ENCODE peak calls at places on chromosomes 11 and 22, in six cellular contexts. One of them, this sample, is unnamed.
A peak's percentile ranks its signal among the peaks of the same experiment; 100 is the strongest.

GRCh38 chr11:80307676-80308075 is 866.8 kb upstream of the TENM4 start:
- DNase-seq in stimulated activated CD4-positive, alpha-beta T cell treated with anti-CD3 and anti-CD28 coated beads, Interleukin-15, amount 100 ng/mL, for 48 hours: no peak
- DNase-seq in head of caudate nucleus: no peak
- DNase-seq in anterior cingulate cortex: no peak
- DNase-seq in Caco-2: no peak
- DNase-seq in RPMI7951: no peak
- DNase-seq in this sample: no peak

GRCh38 chr11:3380706-3381570 is 2.0 kb upstream of the ZNF195 start:
- DNase-seq in stimulated activated CD4-positive, alpha-beta T cell treated with anti-CD3 and anti-CD28 coated beads, Interleukin-15, amount 100 ng/mL, for 48 hours: no peak
- DNase-seq in head of caudate nucleus: no peak
- DNase-seq in anterior cingulate cortex: no peak
- DNase-seq in Caco-2: no peak
- DNase-seq in RPMI7951: no peak
- DNase-seq in this sample: no peak

GRCh38 chr11:79237676-79238075 is 203.2 kb downstream of the TENM4 start:
- DNase-seq in stimulated activated CD4-positive, alpha-beta T cell treated with anti-CD3 and anti-CD28 coated beads, Interleukin-15, amount 100 ng/mL, for 48 hours: no peak
- DNase-seq in head of caudate nucleus: no peak
- DNase-seq in anterior cingulate cortex: no peak
- DNase-seq in Caco-2: no peak
- DNase-seq in RPMI7951: peak; percentile 89
- DNase-seq in this sample: no peak

GRCh38 chr11:119453881-119454280 is 30.9 kb upstream of the THY1 start:
- DNase-seq in stimulated activated CD4-positive, alpha-beta T cell treated with anti-CD3 and anti-CD28 coated beads, Interleukin-15, amount 100 ng/mL, for 48 hours: no peak
- DNase-seq in head of caudate nucleus: no peak
- DNase-seq in anterior cingulate cortex: no peak
- DNase-seq in Caco-2: no peak
- DNase-seq in RPMI7951: no peak
- DNase-seq in this sample: no peak

GRCh38 chr11:113193894-113194293 is 120.5 kb upstream of the TTC12 start:
- DNase-seq in stimulated activated CD4-positive, alpha-beta T cell treated with anti-CD3 and anti-CD28 coated beads, Interleukin-15, amount 100 ng/mL, for 48 hours: no peak
- DNase-seq in head of caudate nucleus: no peak
- DNase-seq in anterior cingulate cortex: no peak
- DNase-seq in Caco-2: no peak
- DNase-seq in RPMI7951: peak; percentile 42
- DNase-seq in this sample: no peak

GRCh38 chr11:111977141-111978027 is 40.2 kb downstream of the DIXDC1 start:
- DNase-seq in stimulated activated CD4-positive, alpha-beta T cell treated with anti-CD3 and anti-CD28 coated beads, Interleukin-15, amount 100 ng/mL, for 48 hours: no peak
- DNase-seq in head of caudate nucleus: peak; percentile 81
- DNase-seq in anterior cingulate cortex: peak; percentile 76
- DNase-seq in Caco-2: peak; percentile 54
- DNase-seq in RPMI7951: peak; percentile 48
- DNase-seq in this sample: peak; percentile 37

GRCh38 chr11:43943931-43944751 is 1.7 kb downstream of the C11orf96 start:
- DNase-seq in stimulated activated CD4-positive, alpha-beta T cell treated with anti-CD3 and anti-CD28 coated beads, Interleukin-15, amount 100 ng/mL, for 48 hours: no peak
- DNase-seq in head of caudate nucleus: no peak
- DNase-seq in anterior cingulate cortex: no peak
- DNase-seq in Caco-2: no peak
- DNase-seq in RPMI7951: peak; percentile 44
- DNase-seq in this sample: no peak

GRCh38 chr22:26314171-26314570 is 114.9 kb upstream of the ASPHD2 start:
- DNase-seq in stimulated activated CD4-positive, alpha-beta T cell treated with anti-CD3 and anti-CD28 coated beads, Interleukin-15, amount 100 ng/mL, for 48 hours: no peak
- DNase-seq in head of caudate nucleus: no peak
- DNase-seq in anterior cingulate cortex: no peak
- DNase-seq in Caco-2: no peak
- DNase-seq in RPMI7951: no peak
- DNase-seq in this sample: no peak

GRCh38 chr11:27291302-27291889 is 71.6 kb downstream of the CCDC34 start:
- DNase-seq in stimulated activated CD4-positive, alpha-beta T cell treated with anti-CD3 and anti-CD28 coated beads, Interleukin-15, amount 100 ng/mL, for 48 hours: no peak
- DNase-seq in head of caudate nucleus: no peak
- DNase-seq in anterior cingulate cortex: no peak
- DNase-seq in Caco-2: peak; percentile 21
- DNase-seq in RPMI7951: peak; percentile 9
- DNase-seq in this sample: peak; percentile 41

GRCh38 chr11:94131363-94132115 is 2.9 kb downstream of the PANX1 start:
- DNase-seq in stimulated activated CD4-positive, alpha-beta T cell treated with anti-CD3 and anti-CD28 coated beads, Interleukin-15, amount 100 ng/mL, for 48 hours: no peak
- DNase-seq in head of caudate nucleus: no peak
- DNase-seq in anterior cingulate cortex: no peak
- DNase-seq in Caco-2: no peak
- DNase-seq in RPMI7951: peak; percentile 46
- DNase-seq in this sample: no peak

GRCh38 chr11:119422505-119423416 is at the start of gene THY1:
- DNase-seq in stimulated activated CD4-positive, alpha-beta T cell treated with anti-CD3 and anti-CD28 coated beads, Interleukin-15, amount 100 ng/mL, for 48 hours: no peak
- DNase-seq in head of caudate nucleus: peak; percentile 91
- DNase-seq in anterior cingulate cortex: peak; percentile 84
- DNase-seq in Caco-2: no peak
- DNase-seq in RPMI7951: peak; percentile 67
- DNase-seq in this sample: peak; percentile 34

GRCh38 chr11:19889531-19889930 is 176.9 kb downstream of the NAV2 start:
- DNase-seq in stimulated activated CD4-positive, alpha-beta T cell treated with anti-CD3 and anti-CD28 coated beads, Interleukin-15, amount 100 ng/mL, for 48 hours: no peak
- DNase-seq in head of caudate nucleus: no peak
- DNase-seq in anterior cingulate cortex: no peak
- DNase-seq in Caco-2: no peak
- DNase-seq in RPMI7951: peak; percentile 25
- DNase-seq in this sample: peak; percentile 61

GRCh38 chr22:27260087-27260730 is 541.3 kb downstream of the MN1 start:
- DNase-seq in stimulated activated CD4-positive, alpha-beta T cell treated with anti-CD3 and anti-CD28 coated beads, Interleukin-15, amount 100 ng/mL, for 48 hours: no peak
- DNase-seq in head of caudate nucleus: no peak
- DNase-seq in anterior cingulate cortex: no peak
- DNase-seq in Caco-2: no peak
- DNase-seq in RPMI7951: peak; percentile 56
- DNase-seq in this sample: no peak

GRCh38 chr11:84419576-84419975 is 1133.4 kb upstream of the CCDC90B start:
- DNase-seq in stimulated activated CD4-positive, alpha-beta T cell treated with anti-CD3 and anti-CD28 coated beads, Interleukin-15, amount 100 ng/mL, for 48 hours: no peak
- DNase-seq in head of caudate nucleus: no peak
- DNase-seq in anterior cingulate cortex: no peak
- DNase-seq in Caco-2: no peak
- DNase-seq in RPMI7951: no peak
- DNase-seq in this sample: no peak

GRCh38 chr11:85823816-85824215 is 12.9 kb upstream of the SYTL2 start:
- DNase-seq in stimulated activated CD4-positive, alpha-beta T cell treated with anti-CD3 and anti-CD28 coated beads, Interleukin-15, amount 100 ng/mL, for 48 hours: peak; percentile 27
- DNase-seq in head of caudate nucleus: no peak
- DNase-seq in anterior cingulate cortex: no peak
- DNase-seq in Caco-2: no peak
- DNase-seq in RPMI7951: no peak
- DNase-seq in this sample: no peak

GRCh38 chr11:60872952-60873524 is 5.7 kb downstream of the ZP1 start:
- DNase-seq in stimulated activated CD4-positive, alpha-beta T cell treated with anti-CD3 and anti-CD28 coated beads, Interleukin-15, amount 100 ng/mL, for 48 hours: no peak
- DNase-seq in head of caudate nucleus: peak; percentile 54
- DNase-seq in anterior cingulate cortex: no peak
- DNase-seq in Caco-2: no peak
- DNase-seq in RPMI7951: peak; percentile 89
- DNase-seq in this sample: peak; percentile 25

GRCh38 chr11:12316432-12316831 is 60.9 kb upstream of the PARVA start:
- DNase-seq in stimulated activated CD4-positive, alpha-beta T cell treated with anti-CD3 and anti-CD28 coated beads, Interleukin-15, amount 100 ng/mL, for 48 hours: no peak
- DNase-seq in head of caudate nucleus: no peak
- DNase-seq in anterior cingulate cortex: no peak
- DNase-seq in Caco-2: no peak
- DNase-seq in RPMI7951: no peak
- DNase-seq in this sample: no peak

GRCh38 chr11:32931605-32932004 is 39.0 kb downstream of the QSER1 start:
- DNase-seq in stimulated activated CD4-positive, alpha-beta T cell treated with anti-CD3 and anti-CD28 coated beads, Interleukin-15, amount 100 ng/mL, for 48 hours: no peak
- DNase-seq in head of caudate nucleus: no peak
- DNase-seq in anterior cingulate cortex: no peak
- DNase-seq in Caco-2: no peak
- DNase-seq in RPMI7951: no peak
- DNase-seq in this sample: no peak

GRCh38 chr11:255176-255575 is 18.4 kb downstream of the PSMD13 start:
- DNase-seq in stimulated activated CD4-positive, alpha-beta T cell treated with anti-CD3 and anti-CD28 coated beads, Interleukin-15, amount 100 ng/mL, for 48 hours: no peak
- DNase-seq in head of caudate nucleus: no peak
- DNase-seq in anterior cingulate cortex: no peak
- DNase-seq in Caco-2: no peak
- DNase-seq in RPMI7951: no peak
- DNase-seq in this sample: no peak

GRCh38 chr11:76391039-76391438 is 9.9 kb downstream of the GVQW3 start:
- DNase-seq in stimulated activated CD4-positive, alpha-beta T cell treated with anti-CD3 and anti-CD28 coated beads, Interleukin-15, amount 100 ng/mL, for 48 hours: no peak
- DNase-seq in head of caudate nucleus: no peak
- DNase-seq in anterior cingulate cortex: no peak
- DNase-seq in Caco-2: no peak
- DNase-seq in RPMI7951: peak; percentile 8
- DNase-seq in this sample: no peak

GRCh38 chr11:34345991-34346480 is 11.8 kb downstream of the ABTB2 start:
- DNase-seq in stimulated activated CD4-positive, alpha-beta T cell treated with anti-CD3 and anti-CD28 coated beads, Interleukin-15, amount 100 ng/mL, for 48 hours: no peak
- DNase-seq in head of caudate nucleus: peak; percentile 44
- DNase-seq in anterior cingulate cortex: peak; percentile 13
- DNase-seq in Caco-2: no peak
- DNase-seq in RPMI7951: peak; percentile 81
- DNase-seq in this sample: peak; percentile 90

GRCh38 chr11:99015634-99016454 is 4.9 kb upstream of the CNTN5 start:
- DNase-seq in stimulated activated CD4-positive, alpha-beta T cell treated with anti-CD3 and anti-CD28 coated beads, Interleukin-15, amount 100 ng/mL, for 48 hours: no peak
- DNase-seq in head of caudate nucleus: peak; percentile 36
- DNase-seq in anterior cingulate cortex: no peak
- DNase-seq in Caco-2: peak; percentile 55
- DNase-seq in RPMI7951: peak; percentile 39
- DNase-seq in this sample: peak; percentile 38

GRCh38 chr11:41040474-41040873 is 419.0 kb downstream of the LRRC4C start:
- DNase-seq in stimulated activated CD4-positive, alpha-beta T cell treated with anti-CD3 and anti-CD28 coated beads, Interleukin-15, amount 100 ng/mL, for 48 hours: no peak
- DNase-seq in head of caudate nucleus: no peak
- DNase-seq in anterior cingulate cortex: no peak
- DNase-seq in Caco-2: no peak
- DNase-seq in RPMI7951: no peak
- DNase-seq in this sample: no peak

GRCh38 chr11:59556115-59556882 is 45.0 kb downstream of the OR4D9 start:
- DNase-seq in stimulated activated CD4-positive, alpha-beta T cell treated with anti-CD3 and anti-CD28 coated beads, Interleukin-15, amount 100 ng/mL, for 48 hours: peak; percentile 72
- DNase-seq in head of caudate nucleus: peak; percentile 71
- DNase-seq in anterior cingulate cortex: peak; percentile 60
- DNase-seq in Caco-2: peak; percentile 83
- DNase-seq in RPMI7951: peak; percentile 85
- DNase-seq in this sample: peak; percentile 86

GRCh38 chr22:37571258-37571991 is 8.5 kb downstream of the LGALS2 start:
- DNase-seq in stimulated activated CD4-positive, alpha-beta T cell treated with anti-CD3 and anti-CD28 coated beads, Interleukin-15, amount 100 ng/mL, for 48 hours: no peak
- DNase-seq in head of caudate nucleus: no peak
- DNase-seq in anterior cingulate cortex: no peak
- DNase-seq in Caco-2: no peak
- DNase-seq in RPMI7951: peak; percentile 63
- DNase-seq in this sample: peak; percentile 51

GRCh38 chr11:61293869-61294716 is 1.0 kb downstream of the VWCE start:
- DNase-seq in stimulated activated CD4-positive, alpha-beta T cell treated with anti-CD3 and anti-CD28 coated beads, Interleukin-15, amount 100 ng/mL, for 48 hours: peak; percentile 22
- DNase-seq in head of caudate nucleus: peak; percentile 20
- DNase-seq in anterior cingulate cortex: peak; percentile 49
- DNase-seq in Caco-2: peak; percentile 60
- DNase-seq in RPMI7951: peak; percentile 50
- DNase-seq in this sample: peak; percentile 60

GRCh38 chr11:72864692-72865655 is 50.8 kb downstream of the ATG16L2 start:
- DNase-seq in stimulated activated CD4-positive, alpha-beta T cell treated with anti-CD3 and anti-CD28 coated beads, Interleukin-15, amount 100 ng/mL, for 48 hours: no peak
- DNase-seq in head of caudate nucleus: no peak
- DNase-seq in anterior cingulate cortex: no peak
- DNase-seq in Caco-2: no peak
- DNase-seq in RPMI7951: no peak
- DNase-seq in this sample: peak; percentile 50

GRCh38 chr22:31583861-31584485 is 78.0 kb downstream of the PISD start:
- DNase-seq in stimulated activated CD4-positive, alpha-beta T cell treated with anti-CD3 and anti-CD28 coated beads, Interleukin-15, amount 100 ng/mL, for 48 hours: no peak
- DNase-seq in head of caudate nucleus: no peak
- DNase-seq in anterior cingulate cortex: no peak
- DNase-seq in Caco-2: no peak
- DNase-seq in RPMI7951: peak; percentile 8
- DNase-seq in this sample: peak; percentile 54

GRCh38 chr22:41548830-41549211 is 4.6 kb upstream of the POLR3H start:
- DNase-seq in stimulated activated CD4-positive, alpha-beta T cell treated with anti-CD3 and anti-CD28 coated beads, Interleukin-15, amount 100 ng/mL, for 48 hours: no peak
- DNase-seq in head of caudate nucleus: no peak
- DNase-seq in anterior cingulate cortex: no peak
- DNase-seq in Caco-2: no peak
- DNase-seq in RPMI7951: no peak
- DNase-seq in this sample: no peak

GRCh38 chr22:20853236-20853660 is 5.4 kb downstream of the PI4KA start:
- DNase-seq in stimulated activated CD4-positive, alpha-beta T cell treated with anti-CD3 and anti-CD28 coated beads, Interleukin-15, amount 100 ng/mL, for 48 hours: no peak
- DNase-seq in head of caudate nucleus: no peak
- DNase-seq in anterior cingulate cortex: no peak
- DNase-seq in Caco-2: no peak
- DNase-seq in RPMI7951: no peak
- DNase-seq in this sample: no peak

GRCh38 chr11:60771879-60772525 is 13.1 kb upstream of the MS4A10 start:
- DNase-seq in stimulated activated CD4-positive, alpha-beta T cell treated with anti-CD3 and anti-CD28 coated beads, Interleukin-15, amount 100 ng/mL, for 48 hours: no peak
- DNase-seq in head of caudate nucleus: no peak
- DNase-seq in anterior cingulate cortex: no peak
- DNase-seq in Caco-2: no peak
- DNase-seq in RPMI7951: peak; percentile 16
- DNase-seq in this sample: no peak

GRCh38 chr11:7612661-7613393 is 60.5 kb downstream of the CYB5R2 start:
- DNase-seq in stimulated activated CD4-positive, alpha-beta T cell treated with anti-CD3 and anti-CD28 coated beads, Interleukin-15, amount 100 ng/mL, for 48 hours: no peak
- DNase-seq in head of caudate nucleus: no peak
- DNase-seq in anterior cingulate cortex: no peak
- DNase-seq in Caco-2: peak; percentile 81
- DNase-seq in RPMI7951: no peak
- DNase-seq in this sample: no peak